ENCODE peak calls at places on chromosomes 11 and 22, in five cellular contexts. L, X, I, Y and S are unnamed samples.

GRCh38 chr22:27719535-27720227 is 81.9 kb downstream of the MN1 start:
- DNase-seq in L (no peak), X (peak), I (no peak), Y (no peak), S (peak)

GRCh38 chr22:33919591-33920501 is at the start of gene LARGE1:
- DNase-seq in X (peak), L (peak), Y (no peak), I (peak), S (peak)

GRCh38 chr22:19942886-19943664 is 1.5 kb upstream of the TXNRD2 start:
- DNase-seq in L (peak), I (peak), X (peak), Y (no peak), S (no peak)

GRCh38 chr11:8384199-8384821 is 120.6 kb upstream of the LMO1 start:
- DNase-seq in I (peak), X (peak), Y (no peak), L (peak), S (no peak)

GRCh38 chr11:67352546-67353316 is 615 bp downstream of the POLD4 start:
- DNase-seq in Y (no peak), I (no peak), L (peak), X (peak), S (peak)

GRCh38 chr22:19253143-19253542 is 38.4 kb downstream of the CLTCL1 start:
- DNase-seq in L (no peak), X (no peak), I (no peak), Y (no peak), S (no peak)

GRCh38 chr11:47464479-47464878 is 15.5 kb upstream of the RAPSN start:
- DNase-seq in L (no peak), I (peak), Y (no peak), X (no peak), S (no peak)

GRCh38 chr22:36443198-36443770 is 38.2 kb downstream of the TXN2 start:
- DNase-seq in Y (no peak), L (no peak), X (no peak), I (no peak), S (no peak)

GRCh38 chr22:38067028-38067415 is 9.8 kb downstream of the PICK1 start:
- DNase-seq in I (no peak), X (no peak), L (no peak), Y (no peak), S (no peak)

GRCh38 chr11:106986673-106987072 is 31.6 kb downstream of the GUCY1A2 start:
- DNase-seq in L (no peak), I (no peak), Y (no peak), X (no peak), S (no peak)

GRCh38 chr22:32801436-32802290 is at the start of gene TIMP3:
- DNase-seq in I (peak), X (peak), Y (no peak), L (peak), S (peak)

GRCh38 chr11:101129203-101129943 is at the start of gene PGR:
- DNase-seq in Y (no peak), L (peak), X (no peak), I (peak), S (peak)

GRCh38 chr11:2399488-2400068 is 972 bp upstream of the TSSC4 start:
- DNase-seq in I (peak), L (no peak), X (no peak), Y (no peak), S (no peak)

GRCh38 chr22:22368516-22368915 is 123.9 kb downstream of the VPREB1 start:
- DNase-seq in I (no peak), Y (no peak), X (no peak), L (no peak), S (no peak)

GRCh38 chr11:132992838-132993680 is 539.2 kb downstream of the OPCML start:
- DNase-seq in X (no peak), L (no peak), I (peak), Y (no peak), S (no peak)

GRCh38 chr11:118084247-118084646 is 2.5 kb downstream of the SMIM35 start:
- DNase-seq in I (no peak), X (peak), L (peak), Y (no peak), S (no peak)

GRCh38 chr11:65425971-65426838 is 3.6 kb downstream of the NEAT1 start:
- DNase-seq in I (no peak), L (peak), Y (peak), X (peak), S (no peak)

GRCh38 chr22:27980424-27981148 is 61.5 kb upstream of the PITPNB start:
- DNase-seq in Y (no peak), I (peak), X (no peak), L (no peak), S (peak)

GRCh38 chr11:68021167-68021787 is 9.2 kb upstream of the NDUFS8 start:
- DNase-seq in Y (no peak), X (peak), I (peak), L (peak), S (peak)

GRCh38 chr11:96279018-96279417 is 64.0 kb downstream of the MAML2 start:
- DNase-seq in Y (no peak), X (no peak), I (no peak), L (no peak), S (no peak)